ENCODE peak calls at places on chromosomes 4 and X, in six cellular contexts. S is left lung, O is hepatocyte, Y is sigmoid colon, E is fibroblast of the aortic adventitia, X is GM20000. D is an unnamed sample.
A peak's percentile ranks its signal among the peaks of the same experiment; 100 is the strongest.

GRCh38 chr4:94804613-94805012 is 46.9 kb downstream of the BMPR1B start:
- DNase-seq in S (no peak), O (no peak), Y (no peak), E (peak; percentile 25), X (no peak), D (no peak)

GRCh38 chr4:4328840-4329239 is 38.8 kb downstream of the ZBTB49 start:
- DNase-seq in S (no peak), O (no peak), Y (peak; percentile 14), E (no peak), X (no peak), D (no peak)

GRCh38 chr4:23889814-23890269 is at the start of gene PPARGC1A:
- DNase-seq in S (peak; percentile 74), O (peak; percentile 90), Y (peak; percentile 88), E (no peak), X (no peak), D (no peak)

GRCh38 chrX:65933085-65933589 is 106.7 kb downstream of the VSIG4 start:
- DNase-seq in S (no peak), O (no peak), Y (no peak), E (no peak), X (no peak), D (no peak)

GRCh38 chrX:41480508-41481260 is 33.5 kb downstream of the NYX start:
- DNase-seq in S (no peak), O (no peak), Y (no peak), E (no peak), X (no peak), D (no peak)

GRCh38 chr4:41569957-41570356 is 32.0 kb downstream of the LIMCH1 start:
- DNase-seq in S (no peak), O (no peak), Y (no peak), E (no peak), X (no peak), D (no peak)

GRCh38 chrX:69070949-69071650 is 94.2 kb downstream of the PJA1 start:
- DNase-seq in S (no peak), O (no peak), Y (peak; percentile 76), E (peak; percentile 20), X (no peak), D (no peak)

GRCh38 chrX:100376581-100376980 is 33.5 kb downstream of the PCDH19 start:
- DNase-seq in S (no peak), O (no peak), Y (no peak), E (peak; percentile 5), X (no peak), D (no peak)

GRCh38 chr4:8537041-8537461 is 43.1 kb upstream of the GPR78 start:
- DNase-seq in S (peak; percentile 71), O (peak; percentile 73), Y (peak; percentile 85), E (peak; percentile 92), X (no peak), D (no peak)

GRCh38 chr4:85362550-85362949 is 112.4 kb upstream of the ARHGAP24 start:
- DNase-seq in S (no peak), O (no peak), Y (no peak), E (no peak), X (no peak), D (no peak)

GRCh38 chr4:83075696-83076095 is 38.8 kb downstream of the PLAC8 start:
- DNase-seq in S (no peak), O (no peak), Y (no peak), E (peak; percentile 72), X (no peak), D (no peak)

GRCh38 chrX:45472968-45473367 is 272.3 kb upstream of the DIPK2B start:
- DNase-seq in S (no peak), O (no peak), Y (no peak), E (peak; percentile 69), X (no peak), D (no peak)

GRCh38 chr4:108047199-108047598 is 57.5 kb downstream of the HADH start:
- DNase-seq in S (peak; percentile 77), O (no peak), Y (no peak), E (no peak), X (no peak), D (no peak)

GRCh38 chr4:156992943-156993342 is 21.3 kb upstream of the PDGFC start:
- DNase-seq in S (no peak), O (no peak), Y (no peak), E (peak; percentile 59), X (no peak), D (no peak)

GRCh38 chr4:39614487-39615162 is 24.0 kb downstream of the SMIM14 start:
- DNase-seq in S (no peak), O (peak; percentile 39), Y (no peak), E (peak; percentile 84), X (no peak), D (no peak)

GRCh38 chrX:104922206-104922621 is 298.3 kb downstream of the TEX13A start:
- DNase-seq in S (peak; percentile 45), O (peak; percentile 72), Y (peak; percentile 70), E (peak; percentile 65), X (peak; percentile 51), D (peak; percentile 75)

GRCh38 chr4:97013309-97014106 is 1129.8 kb downstream of the STPG2 start:
- DNase-seq in S (no peak), O (peak; percentile 22), Y (no peak), E (no peak), X (no peak), D (no peak)

GRCh38 chr4:13665711-13666660 is 38.5 kb upstream of the BOD1L1 start:
- DNase-seq in S (no peak), O (no peak), Y (no peak), E (no peak), X (no peak), D (no peak)

GRCh38 chrX:87878926-87879325 is 361.3 kb downstream of the KLHL4 start:
- DNase-seq in S (no peak), O (no peak), Y (no peak), E (no peak), X (no peak), D (no peak)

GRCh38 chrX:133053854-133054565 is 42.9 kb downstream of the USP26 start:
- DNase-seq in S (no peak), O (no peak), Y (no peak), E (no peak), X (no peak), D (no peak)

GRCh38 chrX:51484616-51485015 is 11.8 kb downstream of the NUDT11 start:
- DNase-seq in S (no peak), O (no peak), Y (no peak), E (no peak), X (no peak), D (no peak)

GRCh38 chrX:136480383-136480782 is 7.4 kb upstream of the BRS3 start:
- DNase-seq in S (no peak), O (no peak), Y (no peak), E (no peak), X (no peak), D (no peak)

GRCh38 chrX:39813631-39814246 is 284.0 kb downstream of the BCOR start:
- DNase-seq in S (no peak), O (peak; percentile 45), Y (peak; percentile 84), E (peak; percentile 86), X (no peak), D (no peak)

GRCh38 chr4:84291984-84292383 is 207.1 kb downstream of the NKX6-1 start:
- DNase-seq in S (no peak), O (no peak), Y (no peak), E (no peak), X (no peak), D (no peak)
- TF ChIP-seq CTCF in S (no peak), O (no peak), Y (no peak), E (no peak), X (no peak), D (no peak)

DNA sequence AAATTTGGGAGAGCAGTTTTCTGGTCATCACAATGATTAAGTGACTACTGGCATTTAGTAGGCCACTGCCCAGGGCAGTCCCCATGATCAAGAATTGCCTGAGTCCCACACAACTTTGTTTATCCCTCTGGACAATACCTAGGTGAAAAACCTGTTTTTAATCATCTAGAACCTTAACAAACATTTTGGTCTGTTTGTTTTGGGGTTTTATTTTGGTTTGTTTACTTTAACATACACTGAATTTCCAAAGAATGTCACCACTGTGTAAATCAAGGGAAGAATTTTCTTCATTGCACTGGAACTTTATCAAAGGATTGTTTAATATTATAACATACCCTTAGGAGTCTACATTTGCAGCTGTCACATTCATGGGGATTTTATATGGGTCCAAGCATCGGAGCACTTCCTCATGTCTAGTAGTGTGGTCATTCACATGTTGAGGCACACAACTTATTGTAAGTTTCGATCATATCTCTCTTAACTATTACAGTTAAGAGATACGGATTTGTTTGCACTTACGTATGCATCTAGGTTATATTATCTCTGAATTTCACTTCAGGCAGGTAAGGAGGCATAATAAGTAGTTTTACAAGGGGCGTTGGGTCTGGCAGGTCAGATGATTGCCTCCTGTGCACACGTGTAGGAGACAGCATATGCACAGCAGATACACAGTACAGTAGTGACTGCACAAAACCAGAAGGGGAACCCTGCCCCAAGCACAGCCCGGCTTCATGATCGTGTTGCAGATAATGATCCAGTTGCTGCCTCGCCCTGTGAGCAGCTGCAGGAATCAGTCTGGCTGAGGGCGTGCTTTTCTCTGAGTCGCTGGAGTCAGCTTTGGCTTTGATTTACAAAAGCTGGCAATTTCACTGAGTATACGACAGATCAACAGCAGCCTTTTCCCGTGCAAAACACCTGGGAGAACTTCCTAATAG is 302.8 kb upstream of the GATB start:
- DNase-seq in S (no peak), O (peak; percentile 70), Y (no peak), E (peak; percentile 21), X (no peak), D (peak; percentile 28)
- TF ChIP-seq CTCF in S (no peak), O (peak; percentile 11), Y (no peak), E (no peak), X (no peak), D (no peak)

DNA sequence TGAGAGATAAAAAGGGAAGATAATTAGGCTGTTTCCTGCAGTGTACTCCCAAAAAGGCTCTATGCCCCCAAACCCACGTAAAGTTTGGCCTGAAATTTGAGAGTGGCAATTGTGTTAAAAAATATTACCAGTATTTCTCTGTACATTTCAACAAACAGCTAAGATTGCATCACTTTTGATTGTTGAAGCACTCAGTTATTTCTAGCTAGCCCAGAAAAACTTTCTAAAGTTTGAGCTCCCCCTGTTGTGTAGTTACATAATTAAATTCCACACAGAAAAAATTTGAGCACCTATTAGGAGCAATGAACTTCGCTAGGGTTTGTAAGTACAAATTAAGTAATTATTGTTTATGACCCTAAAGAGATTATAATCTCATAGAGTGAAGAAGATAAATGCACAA is 109.4 kb downstream of the DLG3 start:
- DNase-seq in S (no peak), O (peak; percentile 6), Y (no peak), E (peak; percentile 69), X (no peak), D (no peak)
- TF ChIP-seq CTCF in S (no peak), O (peak; percentile 33), Y (no peak), E (no peak), X (no peak), D (peak; percentile 21)

GRCh38 chr4:18042754-18043153 is 21.2 kb upstream of the LCORL start:
- DNase-seq in S (no peak), O (no peak), Y (no peak), E (no peak), X (no peak), D (no peak)
- TF ChIP-seq CTCF in S (no peak), O (no peak), Y (no peak), E (peak; percentile 32), X (no peak), D (peak; percentile 49)

DNA sequence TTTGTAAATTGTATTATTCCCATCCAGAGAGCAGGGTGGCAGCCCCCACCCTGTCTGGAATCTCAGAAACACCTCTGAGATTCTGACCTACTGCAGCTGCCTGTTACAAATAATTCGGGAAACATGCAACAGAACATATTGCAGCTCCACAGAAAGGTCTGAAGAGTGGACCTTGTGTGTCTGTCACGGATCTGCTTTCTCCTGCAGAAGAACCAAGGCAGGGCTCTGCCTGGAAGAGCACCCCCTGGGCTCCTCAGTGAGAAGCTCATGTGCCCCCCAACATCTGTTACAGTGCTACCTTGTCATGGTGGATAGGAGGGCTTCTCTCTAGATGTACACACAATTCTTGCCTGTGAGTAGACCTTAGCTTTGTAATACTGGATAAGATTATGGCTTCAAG is 286.6 kb upstream of the GATB start:
- DNase-seq in S (no peak), O (no peak), Y (no peak), E (no peak), X (no peak), D (no peak)
- TF ChIP-seq CTCF in S (no peak), O (no peak), Y (no peak), E (no peak), X (no peak), D (no peak)